ENCODE peak calls at places on chromosomes 5 and 9, in four cellular contexts. One of them, this sample, is unnamed.

GRCh38 chr9:99845063-99845462 is 23.4 kb downstream of the NR4A3 start:
- DNase-seq in fibroblast of mammary gland: no peak
- DNase-seq in CD8-positive, alpha-beta T cell: no peak
- DNase-seq in choroid plexus epithelial cell: no peak
- DNase-seq in this sample: no peak

GRCh38 chr5:119078071-119078846 is 7.4 kb downstream of the DMXL1 start:
- DNase-seq in fibroblast of mammary gland: no peak
- DNase-seq in CD8-positive, alpha-beta T cell: no peak
- DNase-seq in choroid plexus epithelial cell: no peak
- DNase-seq in this sample: no peak

GRCh38 chr5:14849516-14850294 is 21.9 kb downstream of the ANKH start:
- DNase-seq in fibroblast of mammary gland: no peak
- DNase-seq in CD8-positive, alpha-beta T cell: no peak
- DNase-seq in choroid plexus epithelial cell: peak
- DNase-seq in this sample: no peak

GRCh38 chr9:136965771-136966484 is 11.4 kb upstream of the PTGDS start:
- DNase-seq in fibroblast of mammary gland: no peak
- DNase-seq in CD8-positive, alpha-beta T cell: no peak
- DNase-seq in choroid plexus epithelial cell: no peak
- DNase-seq in this sample: no peak

GRCh38 chr5:100676807-100677631 is 141.8 kb downstream of the FAM174A start:
- DNase-seq in fibroblast of mammary gland: peak
- DNase-seq in CD8-positive, alpha-beta T cell: no peak
- DNase-seq in choroid plexus epithelial cell: peak
- DNase-seq in this sample: no peak

GRCh38 chr5:147393866-147394265 is 116.0 kb downstream of the DPYSL3 start:
- DNase-seq in fibroblast of mammary gland: no peak
- DNase-seq in CD8-positive, alpha-beta T cell: no peak
- DNase-seq in choroid plexus epithelial cell: no peak
- DNase-seq in this sample: no peak

GRCh38 chr9:111350556-111350955 is 20.5 kb upstream of the OR2K2 start:
- DNase-seq in fibroblast of mammary gland: peak
- DNase-seq in CD8-positive, alpha-beta T cell: no peak
- DNase-seq in choroid plexus epithelial cell: no peak
- DNase-seq in this sample: no peak

GRCh38 chr9:36791204-36791948 is 218.7 kb downstream of the MELK start:
- DNase-seq in fibroblast of mammary gland: no peak
- DNase-seq in CD8-positive, alpha-beta T cell: no peak
- DNase-seq in choroid plexus epithelial cell: no peak
- DNase-seq in this sample: no peak

GRCh38 chr5:163352531-163352930 is 84.9 kb upstream of the CCNG1 start:
- DNase-seq in fibroblast of mammary gland: no peak
- DNase-seq in CD8-positive, alpha-beta T cell: no peak
- DNase-seq in choroid plexus epithelial cell: no peak
- DNase-seq in this sample: no peak

GRCh38 chr9:31168161-31168560 is 1216.3 kb upstream of the ACO1 start:
- DNase-seq in fibroblast of mammary gland: no peak
- DNase-seq in CD8-positive, alpha-beta T cell: no peak
- DNase-seq in choroid plexus epithelial cell: peak
- DNase-seq in this sample: no peak

GRCh38 chr9:27033815-27034403 is 28.4 kb upstream of the LRRC19 start:
- DNase-seq in fibroblast of mammary gland: peak
- DNase-seq in CD8-positive, alpha-beta T cell: peak
- DNase-seq in choroid plexus epithelial cell: peak
- DNase-seq in this sample: peak

GRCh38 chr9:19087601-19088000 is 15.1 kb downstream of the HAUS6 start:
- DNase-seq in fibroblast of mammary gland: peak
- DNase-seq in CD8-positive, alpha-beta T cell: no peak
- DNase-seq in choroid plexus epithelial cell: peak
- DNase-seq in this sample: no peak

GRCh38 chr5:100902406-100903035 is 561 bp downstream of the ST8SIA4 start:
- DNase-seq in fibroblast of mammary gland: no peak
- DNase-seq in CD8-positive, alpha-beta T cell: no peak
- DNase-seq in choroid plexus epithelial cell: no peak
- DNase-seq in this sample: no peak

GRCh38 chr9:87950765-87951488 is 23.4 kb downstream of the CDK20 start:
- DNase-seq in fibroblast of mammary gland: peak
- DNase-seq in CD8-positive, alpha-beta T cell: no peak
- DNase-seq in choroid plexus epithelial cell: peak
- DNase-seq in this sample: no peak

GRCh38 chr5:34657550-34657921 is 1.4 kb downstream of the RAI14 start:
- DNase-seq in fibroblast of mammary gland: peak
- DNase-seq in CD8-positive, alpha-beta T cell: no peak
- DNase-seq in choroid plexus epithelial cell: peak
- DNase-seq in this sample: no peak

GRCh38 chr5:170301901-170302728 is 4.5 kb upstream of the LCP2 start:
- DNase-seq in fibroblast of mammary gland: no peak
- DNase-seq in CD8-positive, alpha-beta T cell: no peak
- DNase-seq in choroid plexus epithelial cell: no peak
- DNase-seq in this sample: no peak

GRCh38 chr5:10695055-10695649 is 65.9 kb downstream of the DAP start:
- DNase-seq in fibroblast of mammary gland: peak
- DNase-seq in CD8-positive, alpha-beta T cell: no peak
- DNase-seq in choroid plexus epithelial cell: peak
- DNase-seq in this sample: peak

GRCh38 chr5:181064987-181065386 is 24.9 kb downstream of the BTNL9 start:
- DNase-seq in fibroblast of mammary gland: no peak
- DNase-seq in CD8-positive, alpha-beta T cell: no peak
- DNase-seq in choroid plexus epithelial cell: no peak
- DNase-seq in this sample: no peak

GRCh38 chr5:173498286-173498685 is 118.2 kb downstream of the BOD1 start:
- DNase-seq in fibroblast of mammary gland: peak
- DNase-seq in CD8-positive, alpha-beta T cell: no peak
- DNase-seq in choroid plexus epithelial cell: peak
- DNase-seq in this sample: no peak

GRCh38 chr9:17063535-17064135 is 71.2 kb upstream of the CNTLN start:
- DNase-seq in fibroblast of mammary gland: peak
- DNase-seq in CD8-positive, alpha-beta T cell: no peak
- DNase-seq in choroid plexus epithelial cell: peak
- DNase-seq in this sample: no peak

GRCh38 chr5:73027361-73027760 is 71.5 kb downstream of the FCHO2 start:
- DNase-seq in fibroblast of mammary gland: no peak
- DNase-seq in CD8-positive, alpha-beta T cell: no peak
- DNase-seq in choroid plexus epithelial cell: peak
- DNase-seq in this sample: no peak

GRCh38 chr5:139149477-139150199 is 48.5 kb downstream of the SIL1 start:
- DNase-seq in fibroblast of mammary gland: peak
- DNase-seq in CD8-positive, alpha-beta T cell: no peak
- DNase-seq in choroid plexus epithelial cell: peak
- DNase-seq in this sample: no peak

GRCh38 chr5:75389430-75389829 is 52.4 kb downstream of the HMGCR start:
- DNase-seq in fibroblast of mammary gland: no peak
- DNase-seq in CD8-positive, alpha-beta T cell: no peak
- DNase-seq in choroid plexus epithelial cell: no peak
- DNase-seq in this sample: no peak

DNA sequence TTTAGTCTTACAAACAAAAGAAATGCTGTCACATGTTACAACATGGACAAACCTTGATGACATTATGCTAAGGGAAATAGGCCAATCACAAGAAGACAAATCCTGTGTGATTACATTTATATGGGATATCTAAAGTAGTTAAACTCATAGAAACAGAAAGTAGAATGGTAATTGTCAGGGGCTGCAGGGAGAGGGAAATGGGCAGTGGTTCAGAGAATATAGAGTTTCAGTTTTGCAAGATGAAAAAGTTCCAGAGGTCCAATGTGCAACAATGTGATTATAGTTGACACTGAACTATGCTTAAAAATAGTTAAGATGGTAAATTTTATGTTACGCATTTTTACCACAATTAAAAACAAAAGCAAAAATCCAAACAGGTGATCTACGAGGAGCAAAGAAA is 265.5 kb downstream of the NDUFS4 start:
- DNase-seq in fibroblast of mammary gland: no peak
- DNase-seq in CD8-positive, alpha-beta T cell: no peak
- DNase-seq in choroid plexus epithelial cell: no peak
- DNase-seq in this sample: no peak
- TF ChIP-seq CTCF in fibroblast of mammary gland: no peak
- TF ChIP-seq CTCF in CD8-positive, alpha-beta T cell: no peak
- TF ChIP-seq CTCF in choroid plexus epithelial cell: no peak
- TF ChIP-seq CTCF in this sample: no peak

GRCh38 chr9:94705162-94705712 is 21.3 kb upstream of the AOPEP start:
- DNase-seq in fibroblast of mammary gland: no peak
- DNase-seq in CD8-positive, alpha-beta T cell: no peak
- DNase-seq in choroid plexus epithelial cell: no peak
- DNase-seq in this sample: no peak
- H3K4me3 ChIP-seq in fibroblast of mammary gland: no peak
- H3K4me3 ChIP-seq in CD8-positive, alpha-beta T cell: no peak
- H3K4me3 ChIP-seq in choroid plexus epithelial cell: no peak
- H3K4me3 ChIP-seq in this sample: no peak

DNA sequence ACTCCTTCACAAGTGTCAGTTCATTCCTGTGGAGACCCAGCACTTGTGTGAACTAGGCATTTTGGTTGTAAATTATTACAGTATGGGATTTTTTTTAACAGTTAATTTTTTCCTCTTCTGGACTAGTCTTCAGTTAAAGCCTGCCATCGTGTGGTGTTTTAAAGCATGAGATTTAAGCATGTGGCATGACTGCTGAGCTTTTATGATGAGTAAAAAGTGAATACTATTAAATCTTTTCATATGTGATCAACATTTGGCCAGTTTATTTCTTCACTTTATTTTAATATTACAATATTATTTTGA is 25.0 kb downstream of the LMNB1 start:
- DNase-seq in fibroblast of mammary gland: peak
- DNase-seq in CD8-positive, alpha-beta T cell: no peak
- DNase-seq in choroid plexus epithelial cell: peak
- DNase-seq in this sample: no peak
- TF ChIP-seq CTCF in fibroblast of mammary gland: peak
- TF ChIP-seq CTCF in CD8-positive, alpha-beta T cell: peak
- TF ChIP-seq CTCF in choroid plexus epithelial cell: peak
- TF ChIP-seq CTCF in this sample: peak

GRCh38 chr9:129595323-129595741 is 25.6 kb downstream of the C9orf50 start:
- DNase-seq in fibroblast of mammary gland: peak
- DNase-seq in CD8-positive, alpha-beta T cell: no peak
- DNase-seq in choroid plexus epithelial cell: peak
- DNase-seq in this sample: no peak

GRCh38 chr9:129598089-129598596 is 22.8 kb downstream of the C9orf50 start:
- DNase-seq in fibroblast of mammary gland: no peak
- DNase-seq in CD8-positive, alpha-beta T cell: no peak
- DNase-seq in choroid plexus epithelial cell: no peak
- DNase-seq in this sample: no peak

GRCh38 chr9:129597355-129598088 is 23.4 kb downstream of the C9orf50 start:
- DNase-seq in fibroblast of mammary gland: peak
- DNase-seq in CD8-positive, alpha-beta T cell: no peak
- DNase-seq in choroid plexus epithelial cell: peak
- DNase-seq in this sample: peak

GRCh38 chr9:129595903-129596540 is 24.9 kb downstream of the C9orf50 start:
- DNase-seq in fibroblast of mammary gland: no peak
- DNase-seq in CD8-positive, alpha-beta T cell: no peak
- DNase-seq in choroid plexus epithelial cell: no peak
- DNase-seq in this sample: no peak

DNA sequence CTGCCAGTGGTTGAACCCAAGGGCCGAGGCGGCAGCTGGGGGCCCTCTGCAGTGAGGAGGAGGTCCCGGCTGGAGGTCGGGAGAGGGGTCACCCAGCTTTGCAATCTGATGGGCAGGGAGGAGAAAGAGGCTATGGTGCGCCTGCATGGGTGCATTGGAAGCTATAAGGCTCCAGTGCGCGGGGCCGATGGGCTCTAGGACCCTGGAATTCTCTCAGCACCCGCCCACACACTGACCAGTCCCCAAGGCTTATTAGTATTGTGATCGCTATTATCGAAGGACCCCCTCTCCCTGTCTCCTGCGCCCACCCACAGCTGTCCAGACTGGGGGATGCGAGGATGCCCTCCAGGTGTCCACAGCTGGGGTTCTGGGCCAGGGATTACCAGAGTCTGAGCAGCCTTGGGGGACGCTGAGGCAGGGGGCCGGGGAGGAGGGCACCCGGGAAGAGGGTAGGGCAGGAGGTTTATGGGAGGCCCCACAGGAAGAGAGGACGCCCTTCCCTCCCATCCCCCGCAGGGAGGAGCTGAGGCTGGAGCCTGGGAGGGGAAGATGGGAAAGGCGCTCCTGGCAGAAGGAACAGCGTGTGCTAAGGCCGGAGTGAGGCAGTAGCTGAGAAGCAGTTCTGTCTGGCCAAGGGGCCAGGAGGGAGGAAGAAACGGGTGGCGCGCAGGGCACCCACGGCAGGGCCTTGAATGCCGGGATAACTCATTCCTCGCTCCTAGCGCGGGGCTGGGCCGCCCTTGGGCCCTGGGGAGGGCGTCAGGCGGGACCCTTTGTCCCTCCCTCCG is 24.2 kb downstream of the C9orf50 start:
- DNase-seq in fibroblast of mammary gland: peak
- DNase-seq in CD8-positive, alpha-beta T cell: no peak
- DNase-seq in choroid plexus epithelial cell: peak
- DNase-seq in this sample: no peak
- H3K4me3 ChIP-seq in fibroblast of mammary gland: peak
- H3K4me3 ChIP-seq in CD8-positive, alpha-beta T cell: no peak
- H3K4me3 ChIP-seq in choroid plexus epithelial cell: peak
- H3K4me3 ChIP-seq in this sample: no peak

GRCh38 chr5:178766936-178767912 is 36.8 kb upstream of the ZNF354A start:
- DNase-seq in fibroblast of mammary gland: no peak
- DNase-seq in CD8-positive, alpha-beta T cell: no peak
- DNase-seq in choroid plexus epithelial cell: no peak
- DNase-seq in this sample: no peak
- TF ChIP-seq CTCF in fibroblast of mammary gland: no peak
- TF ChIP-seq CTCF in CD8-positive, alpha-beta T cell: no peak
- TF ChIP-seq CTCF in choroid plexus epithelial cell: no peak
- TF ChIP-seq CTCF in this sample: no peak

GRCh38 chr9:117704597-117704996 is 394 bp downstream of the TLR4 start:
- DNase-seq in fibroblast of mammary gland: no peak
- DNase-seq in CD8-positive, alpha-beta T cell: no peak
- DNase-seq in choroid plexus epithelial cell: no peak
- DNase-seq in this sample: no peak
- H3K4me3 ChIP-seq in fibroblast of mammary gland: peak
- H3K4me3 ChIP-seq in CD8-positive, alpha-beta T cell: no peak
- H3K4me3 ChIP-seq in choroid plexus epithelial cell: peak
- H3K4me3 ChIP-seq in this sample: no peak

DNA sequence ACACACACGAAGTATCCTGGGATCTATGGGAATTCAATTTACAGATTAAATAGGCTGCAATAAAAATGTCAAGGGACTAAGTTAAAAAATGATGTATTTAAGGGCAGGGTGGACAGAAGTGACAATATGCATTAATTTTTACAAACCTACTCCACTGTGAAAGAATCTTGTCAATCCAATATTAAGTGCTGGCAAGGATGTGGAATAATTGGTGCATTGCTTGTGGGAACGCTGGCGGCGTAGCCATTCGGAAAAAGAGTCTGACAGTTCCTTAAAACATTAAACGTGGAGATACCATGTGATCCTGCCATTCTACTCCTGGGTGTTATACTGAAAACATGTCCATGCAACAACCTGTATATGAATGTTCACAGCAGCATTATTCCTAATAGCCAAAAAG is 4.2 kb downstream of the CDC14B start:
- DNase-seq in fibroblast of mammary gland: no peak
- DNase-seq in CD8-positive, alpha-beta T cell: no peak
- DNase-seq in choroid plexus epithelial cell: no peak
- DNase-seq in this sample: no peak
- TF ChIP-seq CTCF in fibroblast of mammary gland: no peak
- TF ChIP-seq CTCF in CD8-positive, alpha-beta T cell: no peak
- TF ChIP-seq CTCF in choroid plexus epithelial cell: no peak
- TF ChIP-seq CTCF in this sample: no peak

This sample was measured in GM06990.